ENCODE peak calls at places on chromosome 10, in five cellular contexts. B, J, P, F and I are unnamed samples.

GRCh38 chr10:132700168-132701098 is 85.5 kb downstream of the NKX6-2 start:
- DNase-seq in B (no peak), J (no peak), P (no peak), F (peak; percentile 52), I (no peak)

GRCh38 chr10:34403512-34403911 is 411.6 kb downstream of the PARD3 start:
- DNase-seq in B (no peak), J (no peak), P (no peak), F (no peak), I (no peak)

GRCh38 chr10:64086083-64086772 is 565.0 kb downstream of the REEP3 start:
- DNase-seq in B (no peak), J (peak; percentile 70), P (peak; percentile 40), F (no peak), I (no peak)

GRCh38 chr10:71927669-71928592 is 36.3 kb upstream of the CHST3 start:
- DNase-seq in B (no peak), J (no peak), P (no peak), F (no peak), I (no peak)

GRCh38 chr10:43124574-43125273 is 13.5 kb upstream of the CSGALNACT2 start:
- DNase-seq in B (no peak), J (no peak), P (no peak), F (no peak), I (no peak)

GRCh38 chr10:102413053-102413705 is 5.4 kb downstream of the PSD start:
- DNase-seq in B (no peak), J (peak; percentile 67), P (no peak), F (no peak), I (no peak)

GRCh38 chr10:72502581-72502980 is 123.3 kb downstream of the MICU1 start:
- DNase-seq in B (no peak), J (no peak), P (no peak), F (no peak), I (no peak)

GRCh38 chr10:77219046-77219445 is 418.6 kb downstream of the KCNMA1 start:
- DNase-seq in B (no peak), J (no peak), P (no peak), F (no peak), I (no peak)

GRCh38 chr10:35035641-35036040 is 54.5 kb downstream of the CUL2 start:
- DNase-seq in B (no peak), J (no peak), P (no peak), F (no peak), I (no peak)

GRCh38 chr10:31774291-31774900 is 154.2 kb downstream of the ARHGAP12 start:
- DNase-seq in B (no peak), J (peak; percentile 62), P (no peak), F (no peak), I (peak; percentile 97)

GRCh38 chr10:131641231-131641630 is 259.6 kb upstream of the PPP2R2D start:
- DNase-seq in B (no peak), J (peak; percentile 14), P (no peak), F (no peak), I (no peak)

GRCh38 chr10:104910712-104911111 is 269.6 kb downstream of the SORCS3 start:
- DNase-seq in B (no peak), J (no peak), P (no peak), F (peak; percentile 13), I (no peak)

GRCh38 chr10:129941199-129942018 is 22.7 kb downstream of the EBF3 start:
- DNase-seq in B (no peak), J (no peak), P (no peak), F (no peak), I (no peak)

GRCh38 chr10:132940791-132941465 is 1.4 kb downstream of the CFAP46 start:
- DNase-seq in B (no peak), J (no peak), P (no peak), F (no peak), I (no peak)

GRCh38 chr10:108911814-108912541 is 1011.3 kb downstream of the XPNPEP1 start:
- DNase-seq in B (peak; percentile 61), J (peak; percentile 96), P (peak; percentile 65), F (peak; percentile 59), I (peak; percentile 74)

GRCh38 chr10:43230101-43230908 is 36.6 kb downstream of the RASGEF1A start:
- DNase-seq in B (peak; percentile 8), J (no peak), P (no peak), F (peak; percentile 7), I (no peak)

GRCh38 chr10:44911081-44911540 is at the start of gene TMEM72:
- DNase-seq in B (no peak), J (peak; percentile 91), P (peak; percentile 38), F (no peak), I (no peak)

GRCh38 chr10:8058274-8059111 is 4.0 kb downstream of the GATA3 start:
- DNase-seq in B (no peak), J (no peak), P (no peak), F (no peak), I (no peak)

GRCh38 chr10:112421731-112422130 is 25.0 kb downstream of the ZDHHC6 start:
- DNase-seq in B (no peak), J (no peak), P (no peak), F (no peak), I (no peak)

GRCh38 chr10:112429147-112429546 is 17.6 kb downstream of the ZDHHC6 start:
- DNase-seq in B (no peak), J (peak; percentile 42), P (no peak), F (no peak), I (no peak)

GRCh38 chr10:112429654-112430230 is 17.0 kb downstream of the ZDHHC6 start:
- DNase-seq in B (no peak), J (no peak), P (no peak), F (no peak), I (no peak)

GRCh38 chr10:112424658-112425057 is 22.1 kb downstream of the ZDHHC6 start:
- DNase-seq in B (no peak), J (no peak), P (no peak), F (no peak), I (no peak)
- H3K4me1 ChIP-seq in B (no peaks in the 10 kb centered on the region), J (peaks cover 3% of the 10 kb centered on the region), P (no peaks in the 10 kb centered on the region), F (no peaks in the 10 kb centered on the region), I (no peaks in the 10 kb centered on the region)

GRCh38 chr10:974785-975074 is 13.5 kb upstream of the GTPBP4 start:
- DNase-seq in B (no peak), J (no peak), P (no peak), F (no peak), I (no peak)

GRCh38 chr10:974038-974784 is 14.0 kb upstream of the GTPBP4 start:
- DNase-seq in B (no peak), J (peak; percentile 67), P (no peak), F (no peak), I (peak; percentile 84)

GRCh38 chr10:971150-971542 is 17.1 kb upstream of the GTPBP4 start:
- DNase-seq in B (no peak), J (no peak), P (no peak), F (no peak), I (no peak)

GRCh38 chr10:971613-972012 is 16.6 kb upstream of the GTPBP4 start:
- DNase-seq in B (no peak), J (no peak), P (no peak), F (no peak), I (no peak)

DNA sequence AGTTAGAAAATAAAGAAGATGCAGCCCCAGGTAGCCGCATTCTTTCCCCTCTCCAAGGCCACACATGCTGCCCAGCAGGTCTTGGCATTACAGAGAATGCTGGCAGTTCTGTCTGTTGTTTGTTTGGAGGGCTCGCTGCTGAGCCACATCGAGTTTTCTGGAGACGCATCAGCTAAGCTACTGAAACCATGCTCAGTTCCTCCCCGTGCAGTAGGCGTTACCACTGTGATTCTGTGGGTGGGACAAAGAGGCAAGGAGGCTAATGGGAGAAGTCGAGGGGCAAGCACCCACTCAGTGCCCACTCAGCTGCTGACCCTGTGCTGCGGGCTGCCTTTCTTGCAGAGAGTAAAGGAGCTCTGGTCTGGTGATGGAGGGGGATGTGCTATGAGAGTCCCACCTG is 15.5 kb upstream of the GTPBP4 start:
- DNase-seq in B (no peak), J (no peak), P (no peak), F (no peak), I (no peak)
- H3K4me1 ChIP-seq in B (no peaks in the 10 kb centered on the region), J (peaks cover 2% of the 10 kb centered on the region), P (no peaks in the 10 kb centered on the region), F (peaks cover 6% of the 10 kb centered on the region), I (peaks cover 66% of the 10 kb centered on the region)

DNA sequence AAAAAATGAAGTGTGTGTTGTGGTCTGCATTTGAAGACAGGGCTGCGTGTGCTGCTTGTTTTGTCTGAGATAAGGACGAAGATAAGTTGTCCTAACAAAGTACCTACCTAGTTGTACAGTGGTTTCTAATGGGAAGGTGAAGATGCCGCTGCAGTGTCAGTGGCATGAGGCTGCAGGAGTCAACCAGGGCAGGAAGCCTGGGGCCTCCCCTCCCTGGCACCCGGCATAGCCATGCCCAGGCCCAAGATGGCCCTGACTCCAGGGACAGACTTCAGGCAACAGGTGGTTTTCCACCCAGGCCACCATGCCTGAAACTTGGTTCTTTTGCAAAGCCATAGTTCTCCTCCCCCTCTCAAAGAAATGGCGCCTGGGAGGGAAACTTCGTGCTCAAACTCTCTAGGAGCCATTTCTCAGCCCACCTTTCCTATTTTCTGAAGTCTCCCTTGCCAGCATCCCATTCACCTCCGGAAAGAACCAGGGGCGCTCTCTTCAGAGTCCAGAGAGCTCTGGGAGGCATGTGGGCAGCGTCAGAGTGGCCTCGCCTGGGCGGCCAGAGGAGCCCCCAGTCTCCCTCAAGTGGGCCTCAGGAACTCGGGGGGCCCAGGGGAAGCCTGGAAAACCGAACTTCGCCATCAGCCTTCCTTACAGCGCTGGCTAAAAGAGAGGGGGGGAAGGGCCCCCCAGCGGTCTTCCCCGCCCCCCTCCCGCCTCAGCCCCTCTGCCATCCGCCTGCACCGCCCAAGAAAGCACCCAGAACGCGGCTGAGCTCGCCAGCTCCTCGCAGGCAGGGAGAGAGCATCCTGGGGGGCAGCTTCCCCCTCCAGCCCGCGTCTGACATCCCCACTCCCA is 2.0 kb upstream of the KAT6B start:
- DNase-seq in B (peak; percentile 18), J (no peak), P (no peak), F (peak; percentile 35), I (no peak)
- H3K4me1 ChIP-seq in B (peaks cover 15% of the 10 kb centered on the region), J (peaks cover 10% of the 10 kb centered on the region), P (no peaks in the 10 kb centered on the region), F (peaks cover 10% of the 10 kb centered on the region), I (peaks cover 4% of the 10 kb centered on the region)

GRCh38 chr10:5555031-5555510 is 30.3 kb downstream of the CALML3 start:
- DNase-seq in B (no peak), J (no peak), P (no peak), F (no peak), I (no peak)

GRCh38 chr10:5555881-5556280 is 31.1 kb downstream of the CALML3 start:
- DNase-seq in B (no peak), J (no peak), P (no peak), F (no peak), I (no peak)

GRCh38 chr10:5557799-5558771 is 33.3 kb downstream of the CALML3 start:
- DNase-seq in B (peak; percentile 16), J (peak; percentile 33), P (no peak), F (no peak), I (no peak)

GRCh38 chr10:5556576-5556975 is 31.8 kb downstream of the CALML3 start:
- DNase-seq in B (peak; percentile 12), J (peak; percentile 34), P (no peak), F (no peak), I (no peak)

DNA sequence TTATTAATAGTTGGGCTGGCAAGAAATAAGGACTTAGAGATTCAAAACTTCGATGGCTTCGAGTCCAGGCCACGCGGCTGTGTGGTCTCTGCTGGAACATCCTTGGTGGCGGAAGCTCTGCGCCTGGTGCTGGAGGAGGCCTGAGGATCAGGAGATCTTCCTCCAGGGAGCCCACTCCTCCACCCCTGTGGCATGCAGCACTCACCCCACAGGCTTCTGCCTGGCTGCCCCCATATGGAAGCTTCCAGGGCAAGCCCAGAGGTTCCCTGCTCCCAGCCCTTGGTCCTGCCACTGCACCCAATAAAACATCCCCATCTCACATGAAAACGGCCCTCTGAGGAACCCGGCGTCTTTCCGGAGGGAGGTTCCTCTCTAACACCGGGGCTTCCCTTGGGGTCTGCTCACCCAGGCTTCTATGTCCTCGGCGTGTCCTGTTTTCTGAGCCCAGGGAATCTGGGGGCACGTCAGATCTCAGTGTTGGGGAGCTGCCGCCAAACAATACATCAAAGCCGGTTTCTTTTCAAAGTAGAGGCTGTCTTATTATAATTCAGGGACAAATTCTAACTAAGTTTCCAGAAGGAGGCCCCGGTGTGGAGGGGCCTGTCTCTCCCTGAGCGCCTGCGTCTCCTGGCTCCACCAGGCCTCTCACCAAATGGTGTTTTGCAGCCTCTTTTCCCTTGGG is 32.4 kb downstream of the CALML3 start:
- DNase-seq in B (peak; percentile 12), J (no peak), P (no peak), F (no peak), I (no peak)
- H3K4me1 ChIP-seq in B (no peaks in the 10 kb centered on the region), J (peaks cover 8% of the 10 kb centered on the region), P (peaks cover 2% of the 10 kb centered on the region), F (peaks cover 18% of the 10 kb centered on the region), I (peaks cover 39% of the 10 kb centered on the region)